ENCODE peak calls at places on chromosomes 2 and 18, in four cellular contexts. R, W, C and V are unnamed samples.

GRCh38 chr2:119827866-119828507 is 68.3 kb downstream of the PTPN4 start:
- DNase-seq in R (no peak), W (no peak), C (no peak), V (no peak)

GRCh38 chr18:9739516-9739915 is 31.4 kb downstream of the RAB31 start:
- DNase-seq in R (no peak), W (no peak), C (no peak), V (no peak)

GRCh38 chr2:200129756-200130462 is 174.5 kb downstream of the MAIP1 start:
- DNase-seq in R (no peak), W (no peak), C (no peak), V (no peak)

GRCh38 chr2:40371525-40372277 is 80.2 kb downstream of the SLC8A1 start:
- DNase-seq in R (peak; percentile 57), W (peak; percentile 85), C (no peak), V (peak; percentile 87)

GRCh38 chr2:99662761-99663341 is 173.0 kb upstream of the REV1 start:
- DNase-seq in R (no peak), W (no peak), C (no peak), V (peak; percentile 100)

GRCh38 chr18:56173542-56174220 is 464.7 kb downstream of the TXNL1 start:
- DNase-seq in R (no peak), W (no peak), C (no peak), V (peak; percentile 13)

GRCh38 chr2:149827585-149828156 is 240.1 kb upstream of the MMADHC start:
- DNase-seq in R (no peak), W (no peak), C (no peak), V (no peak)

GRCh38 chr2:64678771-64679615 is 25.3 kb upstream of the SERTAD2 start:
- DNase-seq in R (no peak), W (no peak), C (no peak), V (no peak)

GRCh38 chr18:46332956-46333355 is 228.8 kb downstream of the HAUS1 start:
- DNase-seq in R (peak; percentile 28), W (no peak), C (no peak), V (no peak)

GRCh38 chr2:79941172-79941571 is 363.4 kb downstream of the LRRTM1 start:
- DNase-seq in R (no peak), W (no peak), C (no peak), V (no peak)

GRCh38 chr2:79940366-79940765 is 364.2 kb downstream of the LRRTM1 start:
- DNase-seq in R (no peak), W (no peak), C (no peak), V (no peak)

GRCh38 chr2:79946046-79946445 is 358.5 kb downstream of the LRRTM1 start:
- DNase-seq in R (no peak), W (no peak), C (no peak), V (no peak)

GRCh38 chr2:79947751-79948150 is 356.8 kb downstream of the LRRTM1 start:
- DNase-seq in R (no peak), W (no peak), C (no peak), V (no peak)

DNA sequence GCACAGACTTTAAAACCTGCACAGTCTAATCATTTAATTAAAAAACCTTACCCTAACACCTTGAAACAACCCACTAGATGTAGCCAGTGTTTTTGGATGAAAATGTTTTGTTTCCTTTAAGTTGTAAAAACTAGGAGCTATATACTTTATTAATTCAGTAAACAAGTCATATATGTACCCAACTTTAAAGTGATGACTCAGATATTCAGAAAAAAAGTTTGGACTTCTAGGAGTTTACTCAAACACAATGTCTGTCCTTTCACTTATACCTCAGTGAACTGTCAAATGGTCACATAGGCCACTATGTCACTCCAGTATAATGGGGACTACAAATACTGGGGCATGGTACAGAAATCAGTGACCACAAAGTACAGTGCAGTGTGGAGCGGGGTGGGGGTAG is 360.3 kb downstream of the LRRTM1 start:
- DNase-seq in R (no peak), W (no peak), C (no peak), V (no peak)
- TF ChIP-seq CTCF in R (no peak), W (no peak), C (no peak), V (no peak)

GRCh38 chr2:16774980-16775963 is 109.6 kb upstream of the CYRIA start:
- DNase-seq in R (peak; percentile 59), W (no peak), C (no peak), V (no peak)
- TF ChIP-seq CTCF in R (peak; percentile 79), W (no peak), C (no peak), V (peak; percentile 12)

GRCh38 chr2:132668189-132668833 is 1.7 kb downstream of the LYPD1 start:
- DNase-seq in R (peak; percentile 71), W (no peak), C (no peak), V (no peak)
- TF ChIP-seq CTCF in R (peak; percentile 61), W (no peak), C (peak; percentile 13), V (no peak)

DNA sequence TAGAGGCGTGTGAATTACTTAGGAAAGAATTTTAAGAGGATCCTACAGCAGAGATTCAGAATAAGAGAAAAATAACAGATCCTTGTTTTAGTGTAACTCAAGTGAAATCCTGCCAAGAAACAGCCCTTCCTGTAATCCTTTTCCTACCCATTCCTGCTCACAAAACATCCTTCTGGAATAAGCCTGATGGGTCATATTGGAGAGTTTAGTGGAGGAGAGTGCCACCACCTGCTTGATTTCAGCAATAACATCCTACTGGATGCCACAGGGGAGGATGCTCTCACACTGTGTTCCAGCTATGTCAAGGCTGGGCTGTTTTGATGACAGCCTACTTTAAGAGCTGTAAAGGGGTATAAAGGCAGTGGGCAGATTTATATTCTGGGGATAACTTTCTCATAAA is 54.8 kb upstream of the CCDC178 start:
- DNase-seq in R (peak; percentile 82), W (no peak), C (no peak), V (peak; percentile 1)
- TF ChIP-seq CTCF in R (peak; percentile 98), W (no peak), C (peak; percentile 54), V (no peak)

GRCh38 chr2:39119732-39120520 is 925 bp downstream of the SOS1 start:
- DNase-seq in R (peak; percentile 61), W (peak; percentile 69), C (peak; percentile 77), V (peak; percentile 50)
- TF ChIP-seq CTCF in R (peak; percentile 48), W (no peak), C (peak; percentile 20), V (no peak)

GRCh38 chr2:237084444-237084843 is 1.2 kb upstream of the COPS8 start:
- DNase-seq in R (no peak), W (no peak), C (no peak), V (no peak)

GRCh38 chr2:237090906-237091305 is 5.2 kb downstream of the COPS8 start:
- DNase-seq in R (no peak), W (no peak), C (no peak), V (no peak)

GRCh38 chr2:237083026-237083425 is 2.7 kb upstream of the COPS8 start:
- DNase-seq in R (no peak), W (no peak), C (no peak), V (no peak)

GRCh38 chr2:237081596-237081995 is 4.1 kb upstream of the COPS8 start:
- DNase-seq in R (no peak), W (no peak), C (no peak), V (no peak)

GRCh38 chr2:237085261-237086221 is at the start of gene COPS8:
- DNase-seq in R (peak; percentile 96), W (peak; percentile 97), C (peak; percentile 92), V (peak; percentile 91)
- TF ChIP-seq CTCF in R (peak; percentile 21), W (peak; percentile 8), C (peak; percentile 22), V (peak; percentile 31)

GRCh38 chr2:132515010-132515409 is 98.4 kb downstream of the GPR39 start:
- DNase-seq in R (no peak), W (no peak), C (no peak), V (no peak)
- TF ChIP-seq CTCF in R (peak; percentile 40), W (no peak), C (no peak), V (no peak)

GRCh38 chr2:170885130-170885791 is 43.8 kb upstream of the GORASP2 start:
- DNase-seq in R (peak; percentile 7), W (no peak), C (no peak), V (peak; percentile 36)
- TF ChIP-seq CTCF in R (peak; percentile 12), W (no peak), C (no peak), V (peak; percentile 35)